ENCODE peak calls at places on chromosome 21, in four cellular contexts. O, S, N and K are unnamed samples.
A peak's percentile ranks its signal among the peaks of the same experiment; 100 is the strongest.

GRCh38 chr21:43938751-43939442 is 73.2 kb upstream of the TRAPPC10 start:
- DNase-seq in O (no peak), S (peak; percentile 73), N (peak; percentile 75), K (peak; percentile 80)

GRCh38 chr21:42739061-42739931 is 85.9 kb downstream of the PDE9A start:
- DNase-seq in O (no peak), S (no peak), N (no peak), K (no peak)

GRCh38 chr21:40548134-40548533 is 298.8 kb downstream of the DSCAM start:
- DNase-seq in O (no peak), S (no peak), N (no peak), K (no peak)

GRCh38 chr21:25541042-25541441 is 66.2 kb downstream of the MRPL39 start:
- DNase-seq in O (no peak), S (no peak), N (no peak), K (no peak)

GRCh38 chr21:46124083-46124925 is 26.4 kb downstream of the COL6A2 start:
- DNase-seq in O (no peak), S (no peak), N (no peak), K (no peak)

GRCh38 chr21:42429856-42430255 is 26.2 kb downstream of the UBASH3A start:
- DNase-seq in O (no peak), S (no peak), N (no peak), K (no peak)

GRCh38 chr21:42580793-42581201 is 67.1 kb downstream of the SLC37A1 start:
- DNase-seq in O (no peak), S (no peak), N (no peak), K (no peak)

GRCh38 chr21:38249256-38249655 is 7.5 kb upstream of the KCNJ15 start:
- DNase-seq in O (no peak), S (no peak), N (no peak), K (no peak)